ENCODE peak calls at places on chromosomes 11 and 22, in ten cellular contexts. G is A549, R is sigmoid colon, W is ovary, Q is IMR-90, D is spleen, H is endothelial cell of umbilical vein, K is Peyer's patch, B is heart left ventricle, E is suprapubic skin. S is an unnamed sample.

GRCh38 chr11:33016654-33017053 is 976 bp downstream of the DEPDC7 start:
- DNase-seq in G (no peak), R (no peak), W (no peak), Q (no peak), D (no peak), H (no peak), K (no peak), B (no peak), E (no peak), S (no peak)

GRCh38 chr11:60872952-60873524 is 5.7 kb downstream of the ZP1 start:
- DNase-seq in G (no peak), R (peak), W (no peak), Q (peak), D (peak), H (no peak), K (peak), B (no peak), E (no peak), S (no peak)

GRCh38 chr22:39598017-39598965 is 27.7 kb downstream of the CACNA1I start:
- DNase-seq in G (peak), R (no peak), W (no peak), Q (no peak), D (peak), H (no peak), K (peak), B (no peak), E (no peak), S (peak)

GRCh38 chr22:39556970-39557811 is 13.4 kb upstream of the CACNA1I start:
- DNase-seq in G (peak), R (no peak), W (no peak), Q (peak), D (no peak), H (no peak), K (no peak), B (no peak), E (no peak), S (peak)

GRCh38 chr11:40337118-40337517 is 1122.3 kb downstream of the LRRC4C start:
- DNase-seq in G (no peak), R (no peak), W (no peak), Q (peak), D (no peak), H (peak), K (no peak), B (no peak), E (no peak), S (no peak)

GRCh38 chr11:62926669-62927455 is 5.7 kb upstream of the CHRM1 start:
- DNase-seq in G (no peak), R (no peak), W (no peak), Q (no peak), D (peak), H (no peak), K (no peak), B (no peak), E (no peak), S (no peak)

GRCh38 chr11:127632971-127633680 is 632.6 kb upstream of the KIRREL3 start:
- DNase-seq in G (no peak), R (no peak), W (no peak), Q (no peak), D (no peak), H (no peak), K (no peak), B (no peak), E (no peak), S (no peak)

GRCh38 chr11:5196067-5196466 is 4.4 kb downstream of the OR51V1 start:
- DNase-seq in G (no peak), R (no peak), W (no peak), Q (no peak), D (no peak), H (no peak), K (no peak), B (no peak), E (no peak), S (no peak)

GRCh38 chr22:39634530-39635399 is 64.2 kb downstream of the CACNA1I start:
- DNase-seq in G (peak), R (no peak), W (no peak), Q (peak), D (no peak), H (peak), K (no peak), B (no peak), E (no peak), S (peak)

GRCh38 chr11:2802389-2803185 is 83.0 kb downstream of the CDKN1C start:
- DNase-seq in G (no peak), R (peak), W (peak), Q (no peak), D (peak), H (no peak), K (peak), B (peak), E (peak), S (no peak)

GRCh38 chr11:69642549-69642912 is 1.6 kb downstream of the CCND1 start:
- DNase-seq in G (no peak), R (peak), W (no peak), Q (no peak), D (peak), H (peak), K (peak), B (peak), E (no peak), S (peak)

GRCh38 chr11:95520765-95521542 is 268.6 kb downstream of the FAM76B start:
- DNase-seq in G (peak), R (no peak), W (no peak), Q (no peak), D (no peak), H (no peak), K (no peak), B (no peak), E (no peak), S (no peak)

GRCh38 chr11:18408558-18409242 is 3.4 kb upstream of the LDHC start:
- DNase-seq in G (peak), R (no peak), W (no peak), Q (peak), D (no peak), H (no peak), K (no peak), B (no peak), E (no peak), S (no peak)

GRCh38 chr11:60899021-60899936 is 7.1 kb downstream of the PRPF19 start:
- DNase-seq in G (peak), R (peak), W (no peak), Q (peak), D (no peak), H (peak), K (no peak), B (no peak), E (no peak), S (peak)

GRCh38 chr11:8263109-8263768 is 439 bp downstream of the LMO1 start:
- DNase-seq in G (no peak), R (peak), W (peak), Q (no peak), D (peak), H (no peak), K (peak), B (no peak), E (peak), S (no peak)

GRCh38 chr11:46106530-46107407 is 14.5 kb downstream of the PHF21A start:
- DNase-seq in G (no peak), R (no peak), W (no peak), Q (no peak), D (no peak), H (no peak), K (no peak), B (no peak), E (no peak), S (peak)

GRCh38 chr11:2772544-2773031 is 72.8 kb upstream of the KCNQ1OT1 start:
- DNase-seq in G (no peak), R (no peak), W (no peak), Q (peak), D (peak), H (no peak), K (peak), B (peak), E (peak), S (no peak)

GRCh38 chr11:43579171-43579918 is 101.2 kb upstream of the HSD17B12 start:
- DNase-seq in G (peak), R (no peak), W (no peak), Q (peak), D (no peak), H (peak), K (no peak), B (no peak), E (no peak), S (peak)

GRCh38 chr11:79400717-79401330 is 40.0 kb downstream of the TENM4 start:
- DNase-seq in G (peak), R (no peak), W (peak), Q (peak), D (no peak), H (no peak), K (no peak), B (no peak), E (no peak), S (peak)

GRCh38 chr11:2102883-2103213 is 36.3 kb downstream of the IGF2 start:
- DNase-seq in G (no peak), R (no peak), W (no peak), Q (no peak), D (no peak), H (no peak), K (no peak), B (no peak), E (no peak), S (no peak)

GRCh38 chr22:39237276-39238123 is 7.3 kb downstream of the PDGFB start:
- DNase-seq in G (no peak), R (no peak), W (no peak), Q (no peak), D (no peak), H (no peak), K (no peak), B (no peak), E (no peak), S (no peak)

GRCh38 chr11:121767433-121767832 is 314.7 kb upstream of the SORL1-AS1 start:
- DNase-seq in G (no peak), R (no peak), W (no peak), Q (peak), D (no peak), H (no peak), K (no peak), B (no peak), E (no peak), S (no peak)

GRCh38 chr22:38202437-38203089 is 769 bp downstream of the MAFF start:
- DNase-seq in G (peak), R (peak), W (peak), Q (peak), D (peak), H (peak), K (peak), B (peak), E (peak), S (peak)

GRCh38 chr11:83521647-83522596 is 235.8 kb upstream of the CCDC90B start:
- DNase-seq in G (peak), R (no peak), W (no peak), Q (peak), D (no peak), H (no peak), K (no peak), B (no peak), E (no peak), S (no peak)

GRCh38 chr22:27175444-27175843 is 518.1 kb downstream of the MIAT start:
- DNase-seq in G (no peak), R (no peak), W (no peak), Q (no peak), D (no peak), H (no peak), K (no peak), B (no peak), E (no peak), S (no peak)

GRCh38 chr11:72798361-72798760 is 4.5 kb upstream of the STARD10 start:
- DNase-seq in G (no peak), R (no peak), W (no peak), Q (no peak), D (no peak), H (no peak), K (no peak), B (no peak), E (no peak), S (no peak)

GRCh38 chr22:19806213-19807160 is 45.9 kb downstream of the TBX1 start:
- DNase-seq in G (peak), R (peak), W (peak), Q (no peak), D (peak), H (peak), K (peak), B (no peak), E (peak), S (peak)

GRCh38 chr11:94658386-94658785 is 91.2 kb downstream of the PIWIL4 start:
- DNase-seq in G (no peak), R (no peak), W (no peak), Q (no peak), D (no peak), H (no peak), K (no peak), B (peak), E (no peak), S (no peak)

GRCh38 chr22:38788016-38788415 is 5.9 kb downstream of the DNAL4 start:
- DNase-seq in G (no peak), R (peak), W (peak), Q (peak), D (no peak), H (peak), K (no peak), B (no peak), E (no peak), S (no peak)

GRCh38 chr11:129313588-129314288 is 61.9 kb upstream of the BARX2 start:
- DNase-seq in G (no peak), R (no peak), W (no peak), Q (peak), D (no peak), H (no peak), K (no peak), B (no peak), E (no peak), S (no peak)

DNA sequence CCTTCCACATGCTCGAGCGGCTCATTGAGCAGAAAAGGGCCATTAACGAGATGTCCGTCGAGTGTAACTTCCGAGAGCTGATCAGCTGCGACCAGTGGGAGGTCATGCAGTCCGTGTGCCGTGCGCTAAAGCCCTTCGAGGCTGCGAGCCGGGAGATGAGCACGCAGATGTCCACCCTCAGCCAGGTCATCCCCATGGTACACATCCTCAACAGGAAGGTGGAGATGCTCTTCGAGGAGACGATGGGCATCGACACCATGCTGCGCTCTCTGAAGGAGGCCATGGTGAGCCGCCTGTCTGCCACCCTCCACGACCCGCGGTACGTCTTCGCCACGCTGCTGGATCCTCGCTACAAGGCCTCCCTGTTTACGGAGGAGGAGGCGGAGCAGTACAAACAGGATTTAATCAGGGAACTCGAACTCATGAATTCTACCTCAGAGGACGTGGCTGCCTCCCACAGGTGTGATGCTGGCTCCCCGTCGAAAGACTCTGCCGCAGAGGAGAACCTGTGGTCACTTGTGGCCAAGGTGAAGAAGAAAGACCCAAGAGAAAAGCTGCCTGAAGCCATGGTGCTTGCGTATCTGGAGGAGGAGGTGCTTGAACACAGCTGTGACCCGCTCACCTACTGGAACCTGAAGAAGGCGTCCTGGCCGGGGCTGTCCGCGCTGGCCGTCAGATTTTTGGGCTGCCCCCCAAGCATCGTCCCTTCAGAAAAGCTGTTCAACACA is 31.7 kb downstream of the ALG12 start:
- DNase-seq in G (no peak), R (no peak), W (no peak), Q (no peak), D (no peak), H (no peak), K (no peak), B (no peak), E (no peak), S (no peak)
- TF ChIP-seq POLR2A in G (no peak), R (no peak), W (no peak), Q (no peak), D (no peak), H (no peak), K (no peak), B (no peak), E (no peak), S (no peak)

GRCh38 chr11:61922539-61922938 is 5.2 kb upstream of the RAB3IL1 start:
- DNase-seq in G (no peak), R (peak), W (peak), Q (peak), D (no peak), H (no peak), K (peak), B (peak), E (peak), S (peak)
- TF ChIP-seq POLR2A in G (no peak), R (no peak), W (no peak), Q (no peak), D (no peak), H (no peak), K (no peak), B (no peak), E (no peak), S (no peak)

DNA sequence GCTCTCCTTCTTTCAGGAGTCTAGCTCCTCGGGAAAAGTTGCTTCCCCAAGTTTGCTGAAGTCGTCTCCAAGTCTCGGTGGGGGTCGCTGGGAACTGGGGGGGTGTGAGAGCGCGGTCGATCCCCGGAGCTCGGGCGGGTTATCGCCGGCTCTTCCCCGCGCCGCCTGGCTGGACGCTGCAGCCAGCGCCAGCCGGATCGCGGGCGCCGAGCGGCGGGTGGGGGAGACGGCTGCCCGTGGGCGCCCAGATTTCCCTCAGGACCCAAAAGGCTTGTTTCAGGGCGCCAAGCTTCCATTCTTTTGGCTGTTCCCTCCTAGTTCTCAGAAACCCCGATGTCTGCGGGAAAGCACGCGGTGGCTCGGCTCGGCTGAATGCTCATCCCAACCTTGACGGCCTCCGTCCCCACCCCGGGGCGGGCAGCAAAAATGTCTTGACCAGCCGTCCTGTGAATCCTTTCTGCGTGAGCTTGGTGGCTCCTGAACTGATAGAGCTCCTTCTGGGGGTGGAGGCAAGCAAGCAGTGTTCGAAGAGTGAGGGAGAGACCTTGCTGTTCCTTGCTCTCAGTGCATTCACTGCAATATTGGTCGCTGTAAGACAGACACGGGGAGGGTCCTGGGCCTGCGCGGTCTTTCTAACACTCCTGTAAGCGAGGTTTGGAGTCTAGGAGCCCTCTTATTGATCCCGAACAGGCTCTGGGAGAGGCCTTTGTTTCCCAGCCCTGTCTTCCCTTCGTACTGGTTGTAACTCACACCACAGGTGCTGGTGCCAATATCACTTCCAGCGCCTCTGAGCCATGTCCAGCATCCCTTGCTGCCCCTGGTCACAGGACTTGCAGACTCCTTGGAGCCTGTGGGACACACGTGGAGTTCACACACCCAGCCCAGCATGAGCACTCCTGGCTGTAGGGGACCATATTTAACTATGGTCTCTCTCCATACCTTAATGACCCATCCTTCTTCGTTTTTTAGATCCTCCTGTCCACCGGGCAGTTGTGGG is 1.8 kb downstream of the ZBTB16 start:
- DNase-seq in G (no peak), R (peak), W (peak), Q (no peak), D (peak), H (peak), K (peak), B (no peak), E (no peak), S (peak)
- TF ChIP-seq POLR2A in G (no peak), R (peak), W (no peak), Q (no peak), D (no peak), H (no peak), K (no peak), B (no peak), E (no peak), S (peak)

GRCh38 chr11:66464916-66465315 is 1.8 kb upstream of the PELI3 start:
- DNase-seq in G (no peak), R (no peak), W (no peak), Q (no peak), D (no peak), H (no peak), K (no peak), B (no peak), E (no peak), S (no peak)

GRCh38 chr11:66467756-66468155 is 1.1 kb downstream of the PELI3 start:
- DNase-seq in G (no peak), R (no peak), W (no peak), Q (no peak), D (peak), H (no peak), K (no peak), B (peak), E (no peak), S (peak)

GRCh38 chr11:66467034-66467659 is 442 bp downstream of the PELI3 start:
- DNase-seq in G (peak), R (no peak), W (no peak), Q (peak), D (no peak), H (peak), K (peak), B (no peak), E (no peak), S (peak)

GRCh38 chr11:66465371-66466224 is 1.1 kb upstream of the PELI3 start:
- DNase-seq in G (no peak), R (no peak), W (no peak), Q (no peak), D (no peak), H (peak), K (no peak), B (no peak), E (no peak), S (no peak)

DNA sequence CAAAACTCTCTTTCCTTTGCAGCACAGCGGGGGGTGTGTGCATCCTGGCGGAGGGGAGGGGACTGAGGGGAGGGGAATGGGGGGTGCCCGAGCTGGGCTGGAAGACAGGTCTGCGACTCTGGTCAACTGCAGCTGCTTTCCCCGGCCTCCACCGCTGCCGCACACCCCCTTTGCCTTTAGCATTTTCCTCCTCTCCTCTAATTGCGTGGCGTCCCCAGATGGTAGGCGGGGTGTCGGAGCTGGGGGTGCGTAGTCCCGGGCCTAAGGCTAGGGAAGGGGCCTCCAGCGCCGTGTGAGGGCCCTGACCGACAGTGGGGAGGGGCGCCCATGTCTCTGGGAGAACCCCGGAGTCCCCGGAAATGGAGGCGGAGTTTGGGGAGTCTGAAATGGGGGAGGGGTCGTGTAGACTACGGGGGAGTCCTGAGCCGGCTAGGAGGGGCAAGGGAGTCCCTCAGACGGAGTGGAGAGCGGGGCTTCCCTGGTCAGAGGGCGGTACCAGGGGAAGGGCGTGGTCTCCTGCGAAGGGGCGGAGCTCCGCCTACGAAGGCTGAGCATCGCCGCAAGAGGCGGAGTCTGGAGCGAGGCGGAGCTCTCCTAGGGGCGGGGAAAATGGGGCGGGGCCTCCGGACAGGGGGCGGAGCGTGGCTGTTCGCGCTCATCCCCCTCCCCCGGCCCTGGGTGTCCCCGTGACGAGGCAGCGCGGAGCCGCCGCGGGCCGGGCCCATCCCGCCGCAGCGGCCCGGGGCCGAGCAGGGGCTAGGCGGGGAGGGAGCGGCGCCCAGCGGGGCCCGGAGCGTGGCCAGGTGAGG is at the start of gene PELI3:
- DNase-seq in G (peak), R (peak), W (peak), Q (peak), D (peak), H (peak), K (peak), B (peak), E (peak), S (peak)
- TF ChIP-seq POLR2A in G (peak), R (peak), W (peak), Q (peak), D (no peak), H (no peak), K (no peak), B (no peak), E (no peak), S (no peak)

S was measured in erythroblast.